ENCODE peak calls at places on chromosomes 13 and 19, in six cellular contexts. Y, X, B, P, Z and G are unnamed samples.

GRCh38 chr13:45500492-45501174 is 35.9 kb downstream of the COG3 start:
- DNase-seq in X (peak), B (no peak), Z (peak), P (no peak), Y (no peak), G (no peak)

GRCh38 chr13:88602786-88603777 is 931.9 kb downstream of the SLITRK5 start:
- DNase-seq in X (no peak), Y (no peak), P (no peak), Z (no peak), B (no peak), G (no peak)

GRCh38 chr13:72508392-72508791 is 219.0 kb downstream of the MZT1 start:
- DNase-seq in Z (no peak), X (no peak), P (no peak), Y (no peak), B (no peak), G (no peak)

GRCh38 chr13:77749481-77749880 is 52.0 kb downstream of the SLAIN1 start:
- DNase-seq in Z (no peak), P (no peak), B (no peak), X (no peak), Y (no peak), G (no peak)

GRCh38 chr19:46654621-46655152 is 6.3 kb downstream of the DACT3 start:
- DNase-seq in X (no peak), P (no peak), Z (no peak), B (no peak), Y (no peak), G (no peak)

GRCh38 chr19:35348909-35349611 is 1.4 kb downstream of the FFAR1 start:
- DNase-seq in B (no peak), X (no peak), P (no peak), Y (peak), Z (no peak), G (no peak)

GRCh38 chr13:48853381-48854102 is 122.2 kb upstream of the FNDC3A start:
- DNase-seq in P (no peak), X (no peak), B (no peak), Y (no peak), Z (peak), G (no peak)

GRCh38 chr19:16156904-16157303 is 13.4 kb downstream of the HSH2D start:
- DNase-seq in P (no peak), B (no peak), Z (no peak), X (no peak), Y (no peak), G (no peak)

GRCh38 chr19:49809155-49809986 is 3.7 kb downstream of the FUZ start:
- DNase-seq in B (peak), X (peak), P (peak), Z (no peak), Y (peak), G (peak)

GRCh38 chr19:46962030-46962570 is 57.5 kb upstream of the NPAS1 start:
- DNase-seq in Z (peak), B (no peak), Y (no peak), X (no peak), P (no peak), G (no peak)

GRCh38 chr13:111326981-111327642 is 6.7 kb downstream of the TEX29 start:
- DNase-seq in B (no peak), X (no peak), P (no peak), Z (no peak), Y (peak), G (no peak)

GRCh38 chr13:40271511-40271910 is 394.9 kb downstream of the FOXO1 start:
- DNase-seq in B (no peak), X (no peak), Y (no peak), P (no peak), Z (no peak), G (no peak)

GRCh38 chr19:49413348-49413747 is 9.9 kb downstream of the PTH2 start:
- DNase-seq in Y (no peak), Z (peak), X (no peak), B (no peak), P (no peak), G (no peak)

GRCh38 chr13:45310341-45311138 is 30.4 kb downstream of the TPT1 start:
- DNase-seq in B (no peak), Y (no peak), Z (no peak), P (no peak), X (no peak), G (no peak)

GRCh38 chr13:108728370-108728769 is 99.0 kb downstream of the MYO16 start:
- DNase-seq in Z (no peak), B (no peak), P (no peak), Y (no peak), X (no peak), G (no peak)

GRCh38 chr13:97695684-97696083 is 257.8 kb upstream of the IPO5 start:
- DNase-seq in X (no peak), Y (no peak), P (no peak), B (no peak), Z (no peak), G (no peak)

GRCh38 chr13:46577656-46578589 is 25.0 kb downstream of the LRCH1 start:
- DNase-seq in Z (peak), P (peak), B (no peak), Y (no peak), X (peak), G (no peak)

GRCh38 chr13:78192721-78193120 is 274.1 kb upstream of the EDNRB start:
- DNase-seq in Y (no peak), Z (peak), B (no peak), P (no peak), X (peak), G (no peak)

GRCh38 chr19:50377517-50377916 is 1.3 kb downstream of the NR1H2 start:
- DNase-seq in Z (no peak), P (no peak), X (no peak), B (no peak), Y (no peak), G (no peak)

GRCh38 chr19:13012390-13012689 is 17.1 kb downstream of the NFIX start:
- DNase-seq in Z (no peak), P (no peak), B (no peak), X (no peak), Y (no peak), G (no peak)

GRCh38 chr19:49390978-49391304 is 2.9 kb downstream of the KASH5 start:
- DNase-seq in X (no peak), P (no peak), Y (no peak), B (no peak), Z (no peak), G (no peak)

GRCh38 chr13:32734511-32734910 is 148.3 kb downstream of the PDS5B start:
- DNase-seq in Y (no peak), P (no peak), Z (peak), B (no peak), X (peak), G (no peak)

GRCh38 chr13:57784633-57785032 is 153.1 kb downstream of the PCDH17 start:
- DNase-seq in X (no peak), B (no peak), Z (no peak), Y (no peak), P (no peak), G (no peak)

GRCh38 chr13:69274231-69274630 is 833.4 kb upstream of the ATXN8OS start:
- DNase-seq in Z (no peak), P (no peak), Y (no peak), B (no peak), X (no peak), G (no peak)

GRCh38 chr13:96511587-96511986 is 421.7 kb downstream of the HS6ST3 start:
- DNase-seq in Z (no peak), P (no peak), Y (no peak), X (no peak), B (no peak), G (no peak)

GRCh38 chr19:32322541-32322940 is 22.9 kb upstream of the ZNF507 start:
- DNase-seq in P (no peak), B (no peak), Y (no peak), X (no peak), Z (no peak), G (no peak)